ENCODE peak calls at places on chromosomes 11 and 22, in five cellular contexts. W, U, N, D and J are unnamed samples.

GRCh38 chr22:46042786-46043185 is 65.8 kb upstream of the WNT7B start:
- DNase-seq in W (peak; percentile 16), N (no peak), D (peak; percentile 11), U (no peak), J (peak; percentile 36)

GRCh38 chr11:31959711-31960110 is 131.2 kb upstream of the RCN1 start:
- DNase-seq in N (peak; percentile 37), U (no peak), W (no peak), D (no peak), J (no peak)

GRCh38 chr11:128802358-128802981 is 64.6 kb downstream of the KCNJ1 start:
- DNase-seq in N (peak; percentile 45), D (peak; percentile 25), U (no peak), W (no peak), J (no peak)

GRCh38 chr22:49198705-49199084 is 629.0 kb downstream of the BRD1 start:
- DNase-seq in W (peak; percentile 34), N (no peak), U (no peak), D (no peak), J (peak; percentile 34)

GRCh38 chr11:79263001-79263400 is 177.8 kb downstream of the TENM4 start:
- DNase-seq in U (peak; percentile 81), D (no peak), W (no peak), N (no peak), J (no peak)

GRCh38 chr22:44171486-44172076 is 9.1 kb upstream of the PARVG start:
- DNase-seq in U (no peak), W (peak; percentile 56), D (no peak), N (no peak), J (no peak)

GRCh38 chr22:35217541-35217940 is 39.8 kb upstream of the HMGXB4 start:
- DNase-seq in D (no peak), U (no peak), W (no peak), N (no peak), J (no peak)

GRCh38 chr11:7004482-7004881 is 15.7 kb downstream of the ZNF214 start:
- DNase-seq in W (no peak), D (no peak), U (no peak), N (peak; percentile 78), J (no peak)

GRCh38 chr22:24418786-24419479 is 8.5 kb upstream of the ADORA2A start:
- DNase-seq in D (no peak), U (no peak), N (no peak), W (no peak), J (no peak)

GRCh38 chr11:92811341-92811740 is 158.1 kb upstream of the MTNR1B start:
- DNase-seq in N (peak; percentile 62), W (no peak), D (no peak), U (no peak), J (no peak)

GRCh38 chr22:37290737-37291136 is 8.4 kb downstream of the CYTH4 start:
- DNase-seq in N (no peak), W (no peak), U (no peak), D (no peak), J (no peak)

GRCh38 chr11:72224587-72225410 is at the start of gene INPPL1:
- DNase-seq in D (peak; percentile 64), W (peak; percentile 86), U (peak; percentile 83), N (peak; percentile 50), J (no peak)

GRCh38 chr11:120131941-120132644 is 5.8 kb downstream of the TRIM29 start:
- DNase-seq in N (peak; percentile 80), W (peak; percentile 45), D (peak; percentile 53), U (peak; percentile 85), J (peak; percentile 65)

GRCh38 chr11:34460335-34460734 is 21.6 kb downstream of the CAT start:
- DNase-seq in N (no peak), U (no peak), D (no peak), W (no peak), J (no peak)

GRCh38 chr22:42231929-42232328 is 38.5 kb downstream of the TCF20 start:
- DNase-seq in D (no peak), W (no peak), N (no peak), U (no peak), J (no peak)

GRCh38 chr11:62064221-62064620 is 59.6 kb upstream of the INCENP start:
- DNase-seq in W (no peak), U (no peak), N (no peak), D (no peak), J (no peak)

GRCh38 chr11:114618139-114618538 is 22.6 kb upstream of the NXPE4 start:
- DNase-seq in W (no peak), U (no peak), D (no peak), N (no peak), J (no peak)

GRCh38 chr22:39215430-39216142 is 29.2 kb downstream of the PDGFB start:
- DNase-seq in N (no peak), U (no peak), D (no peak), W (peak; percentile 49), J (peak; percentile 32)

GRCh38 chr11:125141178-125141577 is 23.4 kb upstream of the PKNOX2 start:
- DNase-seq in D (no peak), N (no peak), W (no peak), U (no peak), J (no peak)
- H3K4me3 ChIP-seq in D (no peak overlapping the region), N (no peak overlapping the region), W (no peak overlapping the region), U (no peak overlapping the region), J (no peak overlapping the region)

GRCh38 chr11:130837194-130837593 is 79.1 kb downstream of the SNX19 start:
- DNase-seq in N (no peak), D (no peak), W (no peak), U (no peak), J (no peak)

GRCh38 chr11:130834886-130835285 is 81.4 kb downstream of the SNX19 start:
- DNase-seq in U (no peak), D (no peak), N (no peak), W (no peak), J (no peak)

GRCh38 chr11:130840683-130841082 is 75.6 kb downstream of the SNX19 start:
- DNase-seq in U (no peak), N (no peak), D (no peak), W (no peak), J (no peak)

DNA sequence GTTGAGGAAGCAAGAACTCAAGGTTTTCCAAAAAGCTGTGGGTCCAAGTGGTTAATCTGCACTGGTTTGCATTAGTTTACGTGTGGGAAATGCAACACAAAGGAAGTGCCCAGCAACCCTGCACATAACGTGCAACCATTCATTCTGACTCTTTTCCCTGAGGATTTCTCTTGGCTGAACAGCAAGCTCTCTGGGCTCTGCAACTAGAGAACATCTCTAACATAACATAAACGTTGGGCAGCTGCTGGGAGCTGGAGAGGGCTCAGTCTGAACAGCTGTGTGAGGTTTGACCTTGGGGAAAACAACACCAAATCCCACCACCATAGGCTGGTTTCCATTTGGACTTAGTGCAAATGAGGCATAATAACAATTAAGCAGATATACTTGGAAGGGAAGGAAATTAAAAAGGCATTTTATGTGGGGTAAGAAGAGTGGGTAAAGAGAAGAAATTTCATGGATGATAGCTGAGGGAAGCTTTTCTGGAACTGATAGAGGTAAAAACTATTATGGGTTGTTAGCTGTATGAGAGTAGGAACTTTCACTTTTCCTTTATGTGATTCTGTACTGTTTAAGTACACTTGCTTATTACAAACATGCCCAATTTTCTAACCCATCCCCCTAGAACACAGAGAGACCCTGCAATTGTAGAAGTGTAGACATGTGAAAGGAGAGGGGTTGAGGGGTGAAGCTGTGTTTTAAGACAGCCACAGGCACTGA is 76.2 kb downstream of the SNX19 start:
- DNase-seq in D (no peak), W (no peak), N (no peak), U (no peak), J (no peak)
- H3K4me3 ChIP-seq in D (no peak overlapping the region), W (no peak overlapping the region), N (no peak overlapping the region), U (no peak overlapping the region), J (no peak overlapping the region)

GRCh38 chr11:83054904-83055380 is 16.8 kb downstream of the RAB30 start:
- DNase-seq in W (no peak), D (peak; percentile 57), U (no peak), N (peak; percentile 63), J (no peak)

GRCh38 chr11:83056204-83056603 is 15.5 kb downstream of the RAB30 start:
- DNase-seq in N (no peak), D (no peak), W (no peak), U (no peak), J (no peak)

GRCh38 chr11:83054001-83054400 is 17.7 kb downstream of the RAB30 start:
- DNase-seq in U (no peak), W (no peak), N (no peak), D (no peak), J (no peak)

GRCh38 chr11:83047515-83048225 is 24.0 kb downstream of the RAB30 start:
- DNase-seq in U (no peak), N (no peak), W (no peak), D (no peak), J (no peak)

DNA sequence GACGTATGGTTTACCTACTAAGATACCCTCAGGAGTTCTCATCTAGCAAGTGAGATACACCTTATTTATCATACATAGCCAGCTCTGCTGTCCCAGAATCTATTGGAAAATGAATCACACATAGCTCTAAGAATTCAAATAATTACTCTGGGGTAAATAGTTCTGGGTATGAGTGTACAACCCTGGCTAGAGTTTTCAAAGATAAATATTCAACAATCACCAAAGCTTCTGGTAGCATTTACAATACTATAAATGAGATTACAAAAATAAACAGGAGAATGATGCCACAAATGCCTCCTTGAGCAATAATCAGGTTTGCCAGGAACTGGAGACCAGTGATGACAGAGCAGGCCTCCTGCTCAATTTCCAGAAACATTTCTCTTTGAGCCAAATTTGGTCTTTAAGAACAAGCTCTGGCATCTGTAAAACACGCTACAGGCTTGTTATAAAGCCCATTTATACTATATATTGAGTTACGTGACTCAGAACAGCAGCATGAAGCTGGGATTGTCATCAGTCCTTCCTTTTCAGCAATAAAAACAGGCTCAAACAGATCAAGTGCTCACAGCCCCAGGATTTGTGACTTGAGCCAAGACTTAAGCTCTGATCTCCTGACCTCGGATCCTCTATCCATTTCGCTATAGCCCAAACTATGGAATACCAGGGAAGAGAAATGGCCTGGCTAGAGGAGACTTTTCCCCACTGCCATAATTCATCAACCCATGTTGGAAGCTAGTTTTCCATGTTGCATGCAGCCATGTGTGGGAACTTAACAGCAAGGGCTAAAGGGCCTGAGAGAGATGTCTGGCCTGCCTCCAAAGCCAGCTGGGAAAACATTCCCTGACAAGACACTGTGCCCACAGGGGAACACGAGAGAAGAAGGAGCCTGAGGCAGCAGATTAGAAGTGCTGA is 19.7 kb downstream of the RAB30 start:
- DNase-seq in U (no peak), D (peak; percentile 63), N (peak; percentile 96), W (no peak), J (no peak)
- H3K4me3 ChIP-seq in U (no peak overlapping the region), D (no peak overlapping the region), N (no peak overlapping the region), W (no peak overlapping the region), J (no peak overlapping the region)

DNA sequence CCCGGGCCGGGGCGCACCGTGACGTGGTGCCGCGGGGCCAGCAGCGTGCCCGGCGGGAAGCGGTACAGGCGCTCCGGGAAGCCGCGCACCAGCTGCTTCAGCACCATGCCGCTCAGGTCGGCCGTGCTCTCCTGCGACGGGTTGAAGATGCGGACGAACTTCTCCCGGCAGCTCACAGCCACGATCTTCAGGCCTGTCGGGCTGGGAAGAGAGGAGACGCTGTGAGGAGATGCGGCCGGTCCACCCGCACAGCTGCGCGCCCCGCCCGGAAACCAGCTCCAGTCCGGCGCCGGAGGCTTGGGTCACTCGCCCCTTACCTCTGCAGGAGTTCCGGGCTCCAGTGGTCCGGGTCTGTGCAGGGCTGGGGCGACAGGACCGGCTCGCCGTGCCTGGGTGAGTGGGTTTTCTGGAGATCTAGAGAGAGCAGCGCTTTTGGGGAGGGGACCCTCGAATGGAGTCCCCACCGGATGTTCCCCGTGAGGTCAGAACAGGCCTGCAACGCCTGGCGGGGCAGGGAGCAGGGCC is 4.3 kb downstream of the LMNTD2 start:
- DNase-seq in W (no peak), N (peak; percentile 48), D (no peak), U (no peak), J (no peak)
- H3K4me3 ChIP-seq in W (no peak overlapping the region), N (no peak overlapping the region), D (no peak overlapping the region), U (peak overlapping the region; percentile 32), J (peak overlapping the region; percentile 36)